ENCODE peak calls at places on chromosomes 2 and 18, in five cellular contexts. One of them, this sample, is unnamed.
A peak's percentile ranks its signal among the peaks of the same experiment; 100 is the strongest.

GRCh38 chr2:241268716-241269445 is 46.6 kb downstream of the HDLBP start:
- DNase-seq in AG09319: no peak
- DNase-seq in cardiac fibroblast: peak; percentile 51
- DNase-seq in head of caudate nucleus: no peak
- DNase-seq in germinal center: no peak
- DNase-seq in this sample: no peak

GRCh38 chr2:163247151-163247872 is 408.7 kb upstream of the KCNH7 start:
- DNase-seq in germinal center: no peak
- DNase-seq in head of caudate nucleus: no peak
- DNase-seq in AG09319: no peak
- DNase-seq in cardiac fibroblast: no peak
- DNase-seq in this sample: no peak

GRCh38 chr2:120308038-120308910 is 37.7 kb upstream of the INHBB start:
- DNase-seq in AG09319: no peak
- DNase-seq in cardiac fibroblast: no peak
- DNase-seq in head of caudate nucleus: no peak
- DNase-seq in germinal center: peak; percentile 18
- DNase-seq in this sample: no peak

GRCh38 chr2:217899231-217900009 is 103.4 kb downstream of the TNS1 start:
- DNase-seq in germinal center: peak; percentile 54
- DNase-seq in AG09319: peak; percentile 62
- DNase-seq in cardiac fibroblast: peak; percentile 93
- DNase-seq in head of caudate nucleus: no peak
- DNase-seq in this sample: peak; percentile 61

GRCh38 chr2:105553538-105554196 is 154.8 kb upstream of the FHL2 start:
- DNase-seq in AG09319: no peak
- DNase-seq in head of caudate nucleus: no peak
- DNase-seq in cardiac fibroblast: peak; percentile 72
- DNase-seq in germinal center: no peak
- DNase-seq in this sample: no peak

GRCh38 chr18:62897153-62897552 is 181.8 kb downstream of the PHLPP1 start:
- DNase-seq in AG09319: no peak
- DNase-seq in head of caudate nucleus: no peak
- DNase-seq in cardiac fibroblast: peak; percentile 72
- DNase-seq in germinal center: no peak
- DNase-seq in this sample: no peak

GRCh38 chr2:122764019-122764418 is 1008.6 kb downstream of the TSN start:
- DNase-seq in head of caudate nucleus: no peak
- DNase-seq in AG09319: no peak
- DNase-seq in cardiac fibroblast: peak; percentile 13
- DNase-seq in germinal center: no peak
- DNase-seq in this sample: no peak

GRCh38 chr18:6963452-6964097 is 154.0 kb downstream of the LAMA1 start:
- DNase-seq in cardiac fibroblast: no peak
- DNase-seq in head of caudate nucleus: no peak
- DNase-seq in AG09319: no peak
- DNase-seq in germinal center: no peak
- DNase-seq in this sample: no peak

GRCh38 chr2:57920342-57920939 is 126.2 kb upstream of the VRK2 start:
- DNase-seq in germinal center: no peak
- DNase-seq in cardiac fibroblast: no peak
- DNase-seq in head of caudate nucleus: no peak
- DNase-seq in AG09319: no peak
- DNase-seq in this sample: no peak

GRCh38 chr2:172693037-172693436 is 42.6 kb upstream of the RAPGEF4 start:
- DNase-seq in AG09319: peak; percentile 94
- DNase-seq in germinal center: no peak
- DNase-seq in head of caudate nucleus: no peak
- DNase-seq in cardiac fibroblast: peak; percentile 97
- DNase-seq in this sample: no peak

GRCh38 chr2:85245891-85246290 is 81.9 kb downstream of the TGOLN2 start:
- DNase-seq in germinal center: no peak
- DNase-seq in cardiac fibroblast: no peak
- DNase-seq in AG09319: no peak
- DNase-seq in head of caudate nucleus: no peak
- DNase-seq in this sample: no peak

GRCh38 chr2:165144315-165144714 is 59.5 kb downstream of the SCN3A start:
- DNase-seq in AG09319: no peak
- DNase-seq in germinal center: no peak
- DNase-seq in head of caudate nucleus: no peak
- DNase-seq in cardiac fibroblast: no peak
- DNase-seq in this sample: peak; percentile 50

GRCh38 chr18:46657115-46657955 is at the start of gene LOXHD1:
- DNase-seq in germinal center: no peak
- DNase-seq in head of caudate nucleus: peak; percentile 12
- DNase-seq in cardiac fibroblast: no peak
- DNase-seq in AG09319: no peak
- DNase-seq in this sample: no peak

This sample was measured in NAMALWA.